ENCODE peak calls at places on chromosomes 6 and 20, in ten cellular contexts. O is MM.1S, I is H9, X is kidney, W is GM23248, J is SK-N-SH, T is HepG2, Q is fibroblast of lung, S is HCT116, G is PC-3. V is an unnamed sample.
A peak's percentile ranks its signal among the peaks of the same experiment; 100 is the strongest.

GRCh38 chr6:90403489-90404381 is 107.1 kb upstream of the BACH2 start:
- DNase-seq in O (no peak), I (peak; percentile 53), X (peak; percentile 80), W (peak; percentile 15), J (peak; percentile 73), T (peak; percentile 78), Q (peak; percentile 89), S (no peak), G (peak; percentile 60), V (peak; percentile 71)

GRCh38 chr20:34952676-34953075 is 2.9 kb downstream of the GSS start:
- DNase-seq in O (no peak), I (no peak), X (no peak), W (peak; percentile 20), J (no peak), T (no peak), Q (peak; percentile 80), S (no peak), G (no peak), V (no peak)

GRCh38 chr6:3750324-3751018 is 1.0 kb downstream of the PXDC1 start:
- DNase-seq in O (no peak), I (peak; percentile 69), X (peak; percentile 96), W (peak; percentile 91), J (peak; percentile 64), T (peak; percentile 62), Q (peak; percentile 74), S (no peak), G (peak; percentile 57), V (peak; percentile 82)

GRCh38 chr20:30500829-30501440 is 756.5 kb upstream of the DEFB115 start:
- DNase-seq in O (no peak), I (no peak), X (no peak), W (no peak), J (no peak), T (no peak), Q (no peak), S (no peak), G (no peak), V (no peak)

GRCh38 chr6:8322659-8323058 is 112.7 kb downstream of the SLC35B3 start:
- DNase-seq in O (no peak), I (no peak), X (no peak), W (no peak), J (no peak), T (no peak), Q (no peak), S (no peak), G (no peak), V (no peak)

GRCh38 chr6:10520468-10520867 is 683 bp upstream of the GCNT2 start:
- DNase-seq in O (no peak), I (no peak), X (no peak), W (no peak), J (no peak), T (peak; percentile 41), Q (peak; percentile 30), S (no peak), G (peak; percentile 39), V (no peak)

GRCh38 chr6:27177454-27178000 is 70.0 kb upstream of the PRSS16 start:
- DNase-seq in O (peak; percentile 91), I (peak; percentile 90), X (peak; percentile 92), W (peak; percentile 95), J (peak; percentile 72), T (peak; percentile 65), Q (peak; percentile 83), S (peak; percentile 87), G (peak; percentile 88), V (peak; percentile 94)

GRCh38 chr6:163655217-163656121 is 241.0 kb downstream of the QKI start:
- DNase-seq in O (no peak), I (no peak), X (no peak), W (no peak), J (no peak), T (no peak), Q (no peak), S (no peak), G (no peak), V (no peak)

GRCh38 chr20:44610313-44610965 is 28.1 kb downstream of the PKIG start:
- DNase-seq in O (peak; percentile 43), I (no peak), X (no peak), W (no peak), J (no peak), T (no peak), Q (no peak), S (no peak), G (no peak), V (no peak)

GRCh38 chr6:150633466-150633795 is 33.7 kb downstream of the PLEKHG1 start:
- DNase-seq in O (no peak), I (no peak), X (no peak), W (no peak), J (no peak), T (no peak), Q (no peak), S (no peak), G (no peak), V (no peak)

GRCh38 chr20:50395258-50395729 is 114.9 kb upstream of the PTPN1 start:
- DNase-seq in O (no peak), I (no peak), X (peak; percentile 93), W (peak; percentile 69), J (no peak), T (no peak), Q (peak; percentile 28), S (no peak), G (peak; percentile 37), V (no peak)

GRCh38 chr6:57097596-57097995 is 7.6 kb downstream of the ZNF451 start:
- DNase-seq in O (no peak), I (no peak), X (no peak), W (peak; percentile 62), J (no peak), T (no peak), Q (peak; percentile 71), S (no peak), G (no peak), V (no peak)
- H3K9ac ChIP-seq in O (no peak overlapping the region), I (no peak overlapping the region), X (no peak overlapping the region), W (peak overlapping the region; percentile 5), J (no peak overlapping the region), T (no peak overlapping the region), Q (no peak overlapping the region), S (no peak overlapping the region), G (no peak overlapping the region), V (no peak overlapping the region)

DNA sequence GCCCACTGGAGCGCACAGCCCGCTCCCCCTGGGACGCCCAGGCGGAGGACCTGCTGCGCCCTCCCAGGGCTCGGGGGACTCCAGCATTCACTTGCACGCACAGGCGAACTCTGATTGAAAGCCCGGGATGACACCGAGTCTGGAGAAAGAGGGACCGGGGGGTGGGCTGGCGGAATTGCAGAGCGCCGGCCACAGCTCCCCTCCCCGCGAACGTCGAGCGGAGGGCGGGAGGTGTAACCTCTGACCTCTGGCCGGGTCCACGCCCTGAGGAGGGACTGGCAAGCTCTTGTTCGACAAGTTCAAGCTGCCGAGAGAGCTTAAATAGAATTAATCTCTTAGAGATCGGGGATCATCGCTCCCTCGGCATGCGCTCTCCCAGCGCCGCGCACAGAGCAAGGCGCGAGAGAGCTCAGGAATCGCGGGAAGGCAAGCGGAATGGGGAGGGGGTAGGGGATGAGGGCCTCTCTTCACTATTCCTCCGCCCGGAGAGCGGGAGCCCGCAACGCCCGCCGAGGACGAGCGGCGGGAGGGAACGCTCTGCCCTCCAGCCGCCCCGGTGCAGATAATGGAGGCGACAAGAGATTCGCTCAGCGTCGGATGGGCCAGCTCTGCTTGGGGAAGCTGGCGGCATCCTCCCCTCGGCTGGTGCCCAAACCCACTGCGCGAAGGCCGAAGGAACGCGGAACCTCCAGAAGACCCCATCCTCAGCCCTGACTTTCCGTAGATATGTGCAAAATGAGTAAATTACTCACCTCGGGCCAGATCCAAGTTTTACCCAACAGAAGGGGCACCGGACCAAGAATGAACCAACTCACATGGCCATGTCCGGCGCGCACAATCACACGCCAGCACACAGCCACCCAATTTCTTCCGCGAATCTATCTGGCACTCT is 761 bp upstream of the NR2E1 start:
- DNase-seq in O (no peak), I (peak; percentile 74), X (no peak), W (peak; percentile 10), J (peak; percentile 68), T (no peak), Q (no peak), S (no peak), G (no peak), V (peak; percentile 81)
- H3K4me1 ChIP-seq in O (no peaks in the 10 kb centered on the region), I (no peaks in the 10 kb centered on the region), X (peaks cover 6% of the 10 kb centered on the region), W (no peaks in the 10 kb centered on the region), J (no peaks in the 10 kb centered on the region), T (peaks cover 13% of the 10 kb centered on the region), Q (no peaks in the 10 kb centered on the region), S (no peaks in the 10 kb centered on the region), G (no peaks in the 10 kb centered on the region), V (peaks cover 16% of the 10 kb centered on the region)

GRCh38 chr6:117484052-117484646 is 1.7 kb downstream of the DCBLD1 start:
- DNase-seq in O (no peak), I (no peak), X (no peak), W (no peak), J (no peak), T (no peak), Q (no peak), S (no peak), G (no peak), V (no peak)
- H3K9ac ChIP-seq in O (peak overlapping the region; percentile 94), I (no peak overlapping the region), X (peak overlapping the region; percentile 88), W (peak overlapping the region; percentile 95), J (peak overlapping the region; percentile 90), T (peak overlapping the region; percentile 88), Q (no peak overlapping the region), S (peak overlapping the region; percentile 92), G (peak overlapping the region; percentile 60), V (peak overlapping the region; percentile 82)

GRCh38 chr20:17635320-17635673 is 46.7 kb downstream of the RRBP1 start:
- DNase-seq in O (no peak), I (no peak), X (no peak), W (no peak), J (no peak), T (no peak), Q (no peak), S (no peak), G (no peak), V (no peak)

GRCh38 chr20:17635846-17636245 is 46.2 kb downstream of the RRBP1 start:
- DNase-seq in O (no peak), I (no peak), X (no peak), W (peak; percentile 75), J (no peak), T (no peak), Q (no peak), S (no peak), G (no peak), V (no peak)

GRCh38 chr20:17634666-17635319 is 47.2 kb downstream of the RRBP1 start:
- DNase-seq in O (no peak), I (no peak), X (peak; percentile 92), W (no peak), J (no peak), T (no peak), Q (no peak), S (no peak), G (no peak), V (no peak)

GRCh38 chr20:17633221-17633849 is 48.7 kb downstream of the RRBP1 start:
- DNase-seq in O (no peak), I (no peak), X (no peak), W (no peak), J (no peak), T (no peak), Q (no peak), S (no peak), G (no peak), V (no peak)

DNA sequence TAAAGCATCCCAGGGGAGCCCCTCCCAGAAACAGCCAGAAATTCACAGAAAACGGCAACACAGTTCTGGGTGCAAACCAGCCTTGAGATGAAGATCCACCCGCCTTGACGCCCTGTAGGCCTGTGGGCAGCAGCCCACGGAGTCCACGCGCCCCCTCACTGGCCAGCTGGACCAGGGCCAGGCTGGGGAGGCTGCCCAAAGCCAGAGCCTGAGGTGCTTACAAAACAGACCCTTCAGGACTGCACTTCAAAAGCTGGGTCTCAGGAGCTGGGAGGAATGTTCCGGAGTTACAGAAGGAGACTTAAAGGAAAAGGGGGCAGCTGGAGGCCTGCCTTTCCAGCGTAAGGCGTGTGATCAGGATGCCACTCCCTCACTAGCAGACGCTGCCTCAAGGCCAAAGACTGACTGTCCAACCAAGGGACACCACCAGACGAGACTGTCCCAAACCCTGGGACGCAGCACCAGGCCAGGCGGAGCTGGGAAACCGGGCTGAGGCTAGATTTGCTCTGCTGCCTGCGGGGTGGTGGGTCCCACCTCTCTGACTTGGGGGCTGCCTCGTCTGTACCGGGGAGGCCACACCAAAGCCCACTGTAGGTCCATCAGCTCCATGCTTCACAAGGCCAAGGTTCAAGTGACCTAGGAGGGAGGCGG is 48.1 kb downstream of the RRBP1 start:
- DNase-seq in O (no peak), I (no peak), X (no peak), W (no peak), J (no peak), T (no peak), Q (no peak), S (no peak), G (no peak), V (no peak)
- H3K4me1 ChIP-seq in O (no peaks in the 10 kb centered on the region), I (no peaks in the 10 kb centered on the region), X (peaks cover 3% of the 10 kb centered on the region), W (no peaks in the 10 kb centered on the region), J (no peaks in the 10 kb centered on the region), T (peaks cover 11% of the 10 kb centered on the region), Q (peaks cover 23% of the 10 kb centered on the region), S (no peaks in the 10 kb centered on the region), G (no peaks in the 10 kb centered on the region), V (no peaks in the 10 kb centered on the region)